ENCODE peak calls at places on chromosomes 11 and 22, in four cellular contexts. E is stomach, Z is H1, M is suprapubic skin. V is an unnamed sample.

GRCh38 chr11:11916981-11917399 is 75.2 kb downstream of the USP47 start:
- DNase-seq in E (no peak), Z (no peak), M (no peak), V (no peak)

GRCh38 chr22:40153186-40153585 is 24.5 kb upstream of the TNRC6B start:
- DNase-seq in E (no peak), Z (no peak), M (no peak), V (no peak)

GRCh38 chr11:65498042-65498726 is 661 bp upstream of the MALAT1 start:
- DNase-seq in E (peak; percentile 63), Z (peak; percentile 60), M (peak; percentile 85), V (peak; percentile 64)

GRCh38 chr11:111676878-111677585 is 74.8 kb downstream of the SIK2 start:
- DNase-seq in E (no peak), Z (no peak), M (no peak), V (no peak)

GRCh38 chr11:68840661-68841653 is 759 bp downstream of the CPT1A start:
- DNase-seq in E (peak; percentile 82), Z (peak; percentile 73), M (no peak), V (peak; percentile 82)

GRCh38 chr11:64343740-64344133 is 3.7 kb downstream of the CCDC88B start:
- DNase-seq in E (peak; percentile 44), Z (no peak), M (no peak), V (peak; percentile 38)

GRCh38 chr22:37801946-37802309 is 5.8 kb upstream of the GCAT start:
- DNase-seq in E (no peak), Z (no peak), M (no peak), V (no peak)

GRCh38 chr11:78149646-78150045 is 10.2 kb upstream of the ALG8 start:
- DNase-seq in E (no peak), Z (no peak), M (no peak), V (no peak)

GRCh38 chr11:134658481-134659080 is 246.5 kb upstream of the B3GAT1 start:
- DNase-seq in E (peak; percentile 20), Z (peak; percentile 30), M (peak; percentile 45), V (no peak)

GRCh38 chr11:104946907-104947306 is 21.5 kb downstream of the CASP4 start:
- DNase-seq in E (no peak), Z (no peak), M (no peak), V (no peak)

GRCh38 chr11:14653090-14653489 is 9.5 kb downstream of the PDE3B start:
- DNase-seq in E (no peak), Z (no peak), M (no peak), V (no peak)

GRCh38 chr11:91243630-91244029 is 981.0 kb upstream of the FAT3 start:
- DNase-seq in E (no peak), Z (no peak), M (no peak), V (no peak)

GRCh38 chr11:112797072-112797471 is 164.1 kb upstream of the NCAM1 start:
- DNase-seq in E (no peak), Z (no peak), M (no peak), V (no peak)

GRCh38 chr11:30346068-30346688 is 23.3 kb downstream of the ARL14EP start:
- DNase-seq in E (no peak), Z (no peak), M (no peak), V (no peak)

GRCh38 chr11:83087035-83087434 is 15.3 kb upstream of the RAB30 start:
- DNase-seq in E (no peak), Z (no peak), M (no peak), V (no peak)

GRCh38 chr11:126583594-126583993 is 228.1 kb downstream of the ST3GAL4 start:
- DNase-seq in E (no peak), Z (no peak), M (no peak), V (no peak)

GRCh38 chr11:126583101-126583500 is 227.6 kb downstream of the ST3GAL4 start:
- DNase-seq in E (no peak), Z (no peak), M (no peak), V (no peak)

GRCh38 chr11:126584028-126584427 is 228.5 kb downstream of the ST3GAL4 start:
- DNase-seq in E (no peak), Z (no peak), M (no peak), V (no peak)

GRCh38 chr11:126586303-126586627 is 230.8 kb downstream of the ST3GAL4 start:
- DNase-seq in E (no peak), Z (no peak), M (no peak), V (no peak)

DNA sequence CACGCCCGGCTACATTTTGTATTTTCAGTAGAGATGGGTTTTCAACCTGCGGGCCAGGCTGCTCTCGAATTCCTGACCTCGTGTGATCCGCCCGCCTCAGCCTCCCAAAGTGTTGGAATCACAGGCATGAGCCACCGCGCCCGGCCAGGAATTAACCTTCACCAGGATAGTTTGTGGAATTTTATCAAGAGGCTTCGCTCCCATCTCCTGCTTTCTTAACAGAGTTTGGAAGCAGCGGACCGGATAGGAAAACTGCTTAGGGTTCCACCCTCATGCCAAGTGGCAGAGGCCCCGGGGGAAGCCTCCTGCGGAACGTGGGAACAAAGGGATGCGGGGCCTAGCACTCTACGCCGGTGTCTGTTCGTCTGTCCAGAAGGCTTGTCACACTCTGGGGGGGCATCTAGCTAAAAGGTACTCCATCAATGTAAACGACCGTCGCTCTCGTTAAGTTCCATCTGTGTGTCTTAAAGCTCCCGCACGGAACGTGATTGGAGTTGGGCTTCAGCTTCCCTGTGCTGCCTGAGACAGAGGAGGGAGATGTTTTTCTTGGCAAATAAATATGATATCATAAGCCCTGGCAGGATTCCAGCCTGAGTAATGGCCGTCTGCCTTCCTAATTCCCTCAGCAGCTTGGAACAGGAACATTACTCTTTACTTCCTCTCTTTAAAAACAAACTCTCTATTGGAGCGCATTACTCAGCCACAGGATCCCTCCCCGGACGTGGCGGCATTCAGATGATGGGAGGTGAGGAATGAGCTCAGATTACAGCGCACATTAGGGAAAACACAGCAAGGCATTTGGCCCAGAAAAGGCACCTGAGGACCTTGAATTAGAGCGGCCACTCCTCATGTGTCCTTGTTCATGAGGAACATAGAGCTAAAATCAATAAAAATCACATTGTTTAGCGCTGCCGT is 230.2 kb downstream of the ST3GAL4 start:
- DNase-seq in E (peak; percentile 29), Z (no peak), M (no peak), V (peak; percentile 22)
- H3K4me3 ChIP-seq in E (peak overlapping the region; percentile 9), Z (no peak overlapping the region), M (peak overlapping the region; percentile 7), V (no peak overlapping the region)

GRCh38 chr11:36711104-36711825 is 113.2 kb upstream of the RAG2 start:
- DNase-seq in E (no peak), Z (no peak), M (no peak), V (no peak)
- H3K27me3 ChIP-seq in E (no peaks in the 10 kb centered on the region), Z (peaks cover 2% of the 10 kb centered on the region), M (no peaks in the 10 kb centered on the region), V (no peaks in the 10 kb centered on the region)

DNA sequence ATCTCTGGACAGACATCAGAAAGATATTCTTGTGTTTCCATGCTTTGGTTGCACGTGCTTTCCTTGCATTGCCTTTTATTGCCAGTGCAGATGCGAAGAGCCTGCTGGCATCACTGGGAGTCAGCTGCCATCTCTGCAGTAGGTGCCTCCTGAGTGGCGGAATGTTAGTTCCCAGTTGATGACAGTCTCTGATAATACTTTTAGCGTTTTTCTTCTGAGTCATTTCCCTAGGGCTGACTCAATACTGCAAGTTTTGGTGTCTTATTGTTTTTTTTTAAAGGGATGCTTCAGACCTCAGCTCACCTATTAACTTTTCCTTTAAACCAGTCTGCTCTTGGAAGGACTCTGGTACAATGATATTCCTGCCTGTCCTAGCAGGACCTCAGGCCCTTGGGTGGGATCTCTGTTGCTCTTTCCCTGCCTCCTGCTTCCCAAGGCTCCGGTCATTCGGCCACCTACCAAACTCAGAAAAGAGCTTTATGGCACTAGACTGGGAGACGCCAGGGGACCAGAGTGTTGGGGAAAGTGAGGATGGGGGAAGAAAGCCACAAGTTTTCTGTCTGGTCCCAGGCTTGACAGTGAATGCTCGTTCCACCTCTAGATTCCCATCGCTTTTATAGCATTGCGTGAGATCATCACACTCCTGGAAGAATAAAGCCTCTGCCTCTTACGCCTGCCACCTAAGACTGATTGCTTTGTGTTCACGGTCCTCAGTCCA is 308.7 kb downstream of the DDX10 start:
- DNase-seq in E (no peak), Z (no peak), M (no peak), V (no peak)
- TF ChIP-seq EP300 in E (no peak), Z (no peak), M (no peak), V (no peak)

GRCh38 chr22:47199949-47200272 is 437.5 kb downstream of the TBC1D22A start:
- DNase-seq in E (no peak), Z (no peak), M (peak; percentile 48), V (no peak)

GRCh38 chr22:47197735-47198500 is 435.5 kb downstream of the TBC1D22A start:
- DNase-seq in E (peak; percentile 20), Z (no peak), M (peak; percentile 74), V (no peak)

GRCh38 chr22:47199261-47199948 is 437.0 kb downstream of the TBC1D22A start:
- DNase-seq in E (peak; percentile 21), Z (peak; percentile 27), M (peak; percentile 67), V (no peak)

GRCh38 chr22:47200273-47201051 is 438.0 kb downstream of the TBC1D22A start:
- DNase-seq in E (peak; percentile 25), Z (peak; percentile 4), M (peak; percentile 74), V (no peak)

DNA sequence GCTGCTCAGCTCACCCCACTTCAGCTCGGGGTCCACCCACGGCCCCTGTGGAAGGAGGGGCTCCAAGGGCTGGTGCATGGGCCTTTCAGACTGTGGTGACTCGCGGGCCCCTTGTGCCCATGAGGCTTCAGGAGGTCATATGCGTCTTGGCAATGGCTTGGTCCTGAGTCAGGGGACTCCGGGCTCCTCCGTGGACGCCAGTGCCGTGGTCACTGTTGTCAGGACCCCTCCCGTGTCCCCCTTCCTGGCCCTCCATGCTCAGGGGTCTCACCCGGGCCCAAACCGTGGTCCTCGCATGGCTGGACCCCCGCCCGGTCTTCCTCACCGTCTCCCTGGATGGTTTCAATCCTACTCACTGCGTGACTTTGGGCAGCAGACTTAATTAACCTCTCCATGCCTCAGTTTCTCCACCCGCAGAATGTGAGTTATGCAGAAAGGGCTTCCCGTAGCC is 436.4 kb downstream of the TBC1D22A start:
- DNase-seq in E (peak; percentile 21), Z (peak; percentile 13), M (peak; percentile 71), V (no peak)
- H3K4me3 ChIP-seq in E (no peak overlapping the region), Z (no peak overlapping the region), M (no peak overlapping the region), V (no peak overlapping the region)

DNA sequence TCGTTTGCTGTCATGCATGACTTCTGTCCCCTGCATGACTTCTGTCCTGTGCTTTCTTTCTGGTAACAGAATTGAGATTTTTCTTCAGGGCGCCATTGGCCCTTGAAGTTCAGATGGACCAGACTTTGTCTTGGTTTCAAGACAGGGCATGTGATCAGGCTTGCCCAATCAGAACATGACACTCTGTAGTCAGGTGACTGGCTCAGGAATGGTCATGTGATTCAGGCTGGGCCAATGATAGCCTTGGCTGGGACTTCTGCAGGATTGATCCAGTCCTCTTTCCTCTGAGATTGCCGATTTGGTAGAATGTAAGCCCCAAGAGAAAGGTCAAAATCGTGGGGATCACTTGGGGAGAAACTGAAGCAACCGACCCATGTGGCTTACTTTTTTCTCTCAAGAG is 90.5 kb upstream of the ALX4 start:
- DNase-seq in E (no peak), Z (no peak), M (no peak), V (no peak)
- H3K27me3 ChIP-seq in E (no peaks in the 10 kb centered on the region), Z (no peaks in the 10 kb centered on the region), M (peaks cover 19% of the 10 kb centered on the region), V (peaks cover 11% of the 10 kb centered on the region)

DNA sequence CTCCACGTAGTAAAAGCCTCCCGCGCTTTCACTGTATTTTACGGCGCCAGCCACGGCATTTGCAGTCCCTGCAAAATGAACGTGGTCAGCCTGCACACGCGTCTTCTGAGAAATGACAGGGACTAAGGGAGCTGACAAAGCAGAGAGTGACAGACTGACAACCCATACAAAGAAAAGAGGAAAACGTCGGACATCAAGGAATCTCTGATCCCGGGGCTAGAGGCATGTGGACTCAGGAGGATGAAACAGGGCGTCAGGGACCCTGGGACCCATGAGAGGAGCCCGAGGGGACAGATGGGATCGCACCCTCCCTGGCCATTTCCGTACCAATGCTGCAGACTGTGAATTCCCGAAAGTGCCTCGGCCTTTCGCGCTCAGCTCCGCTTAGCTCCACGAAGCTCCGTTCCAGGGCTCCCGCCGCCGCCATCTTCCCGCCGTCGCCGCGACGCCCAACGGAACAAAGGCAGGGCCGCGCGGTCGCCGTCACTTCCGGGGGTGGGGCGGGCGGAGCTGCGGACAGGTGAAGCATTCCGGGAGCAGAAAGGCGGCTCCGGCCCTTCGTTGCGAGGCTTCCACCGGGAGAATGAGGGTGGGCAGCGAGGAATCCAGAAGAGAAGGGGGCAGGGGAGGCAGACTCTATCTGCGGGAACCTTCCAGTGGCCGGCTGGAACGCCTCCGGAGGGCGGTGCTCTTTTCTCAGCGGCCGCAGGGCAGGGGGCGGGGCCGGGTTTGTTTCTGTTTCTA is at the start of gene NUP160:
- DNase-seq in E (peak; percentile 90), Z (peak; percentile 95), M (peak; percentile 92), V (peak; percentile 91)
- TF ChIP-seq EP300 in E (no peak), Z (no peak), M (no peak), V (no peak)